ENCODE peak calls at places on chromosome 16, in four cellular contexts. X is fibroblast of lung, M is K562, O is HepG2. D is an unnamed sample.

GRCh38 chr16:22213236-22213635 is 7.2 kb downstream of the EEF2K start:
- DNase-seq in O (no peak), M (no peak), X (no peak), D (no peak)

GRCh38 chr16:27067138-27067537 is 411 bp downstream of the C16orf82 start:
- DNase-seq in O (no peak), M (no peak), X (peak), D (no peak)

GRCh38 chr16:27355610-27356009 is 41.8 kb downstream of the IL4R start:
- DNase-seq in O (peak), M (peak), X (peak), D (no peak)

GRCh38 chr16:75931970-75932369 is 205.7 kb upstream of the CPHXL start:
- DNase-seq in M (no peak), O (no peak), X (no peak), D (no peak)

GRCh38 chr16:17138801-17139200 is 332.0 kb downstream of the XYLT1 start:
- DNase-seq in M (peak), O (no peak), X (peak), D (no peak)

GRCh38 chr16:15502041-15502725 is 67.8 kb downstream of the BMERB1 start:
- DNase-seq in X (peak), O (peak), M (peak), D (peak)

GRCh38 chr16:9364721-9365693 is 273.6 kb downstream of the HAPSTR1 start:
- DNase-seq in X (no peak), M (no peak), O (peak), D (no peak)

GRCh38 chr16:29877266-29877961 is 14.4 kb upstream of the CDIPT start:
- DNase-seq in M (peak), O (no peak), X (peak), D (peak)

GRCh38 chr16:81661082-81661481 is 118.0 kb upstream of the PLCG2 start:
- DNase-seq in O (no peak), M (no peak), X (no peak), D (peak)

GRCh38 chr16:76278086-76278485 is 885 bp downstream of the CNTNAP4 start:
- DNase-seq in M (no peak), X (no peak), O (no peak), D (no peak)

GRCh38 chr16:26247063-26247462 is 555.3 kb downstream of the HS3ST4 start:
- DNase-seq in O (no peak), M (no peak), X (no peak), D (no peak)

GRCh38 chr16:27624154-27625049 is 74.5 kb downstream of the KATNIP start:
- DNase-seq in M (no peak), O (peak), X (no peak), D (no peak)

GRCh38 chr16:80174416-80174815 is 366.4 kb upstream of the DYNLRB2 start:
- DNase-seq in X (peak), O (peak), M (no peak), D (peak)

GRCh38 chr16:23704772-23705516 is 8.1 kb downstream of the ERN2 start:
- DNase-seq in M (no peak), O (no peak), X (no peak), D (no peak)

GRCh38 chr16:23706439-23706838 is 6.6 kb downstream of the ERN2 start:
- DNase-seq in X (no peak), M (no peak), O (no peak), D (no peak)

GRCh38 chr16:23702951-23703350 is 10.1 kb downstream of the ERN2 start:
- DNase-seq in O (no peak), X (no peak), M (no peak), D (no peak)

GRCh38 chr16:23709536-23709935 is 3.5 kb downstream of the ERN2 start:
- DNase-seq in O (no peak), M (no peak), X (no peak), D (no peak)

GRCh38 chr16:23705517-23705902 is 7.5 kb downstream of the ERN2 start:
- DNase-seq in X (no peak), M (no peak), O (no peak), D (no peak)
- H3K9ac ChIP-seq in X (no peak), M (no peak), O (no peak), D (no peak)

GRCh38 chr16:31459722-31460581 is 651 bp downstream of the ARMC5 start:
- DNase-seq in O (peak), X (peak), M (peak), D (peak)

GRCh38 chr16:31460582-31461002 is 1.3 kb downstream of the ARMC5 start:
- DNase-seq in O (peak), M (peak), X (peak), D (peak)

GRCh38 chr16:31458835-31459721 is at the start of gene ARMC5:
- DNase-seq in X (peak), M (peak), O (peak), D (peak)

GRCh38 chr16:31456988-31457360 is 2.3 kb upstream of the ARMC5 start:
- DNase-seq in M (no peak), O (no peak), X (no peak), D (no peak)

DNA sequence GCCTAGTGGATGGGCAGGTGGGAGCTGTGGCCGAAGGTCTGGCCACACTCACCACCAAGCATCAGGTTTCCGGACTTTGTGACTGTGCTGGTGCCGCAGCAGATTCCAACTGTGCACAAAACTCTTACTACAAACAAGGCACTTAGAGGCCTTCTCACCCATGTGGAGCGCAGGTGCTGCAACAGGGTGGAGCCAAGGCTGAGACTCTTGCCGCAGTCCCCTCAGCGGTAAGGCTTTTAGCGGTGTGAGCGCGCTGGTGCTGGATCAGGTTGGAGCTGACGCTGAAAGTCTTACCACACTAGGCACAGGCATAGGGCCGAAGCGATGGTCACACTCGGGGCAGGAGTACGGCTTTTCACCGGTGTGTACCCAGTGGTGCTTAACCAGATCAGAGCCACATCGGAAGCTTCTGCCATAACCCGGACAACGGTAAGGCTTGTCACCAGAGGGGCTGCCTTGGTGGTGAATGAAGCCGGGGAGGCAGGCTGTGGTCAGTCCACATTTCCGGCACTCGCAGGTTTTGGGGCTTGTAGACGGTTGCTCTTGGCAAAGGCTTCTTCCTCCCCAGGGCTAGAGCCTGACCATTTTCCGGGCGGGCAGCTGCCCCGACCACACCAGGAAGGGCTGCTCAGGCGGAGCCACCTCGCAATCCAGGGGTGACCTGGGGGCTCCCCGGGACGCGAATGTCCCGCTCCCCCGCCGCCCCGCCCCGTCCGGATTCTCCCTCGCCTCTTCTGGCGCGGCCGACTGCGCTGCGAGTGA is 1.0 kb upstream of the ARMC5 start:
- DNase-seq in X (no peak), O (peak), M (peak), D (peak)
- TF ChIP-seq CTCF in X (no peak), O (peak), M (peak), D (peak)

DNA sequence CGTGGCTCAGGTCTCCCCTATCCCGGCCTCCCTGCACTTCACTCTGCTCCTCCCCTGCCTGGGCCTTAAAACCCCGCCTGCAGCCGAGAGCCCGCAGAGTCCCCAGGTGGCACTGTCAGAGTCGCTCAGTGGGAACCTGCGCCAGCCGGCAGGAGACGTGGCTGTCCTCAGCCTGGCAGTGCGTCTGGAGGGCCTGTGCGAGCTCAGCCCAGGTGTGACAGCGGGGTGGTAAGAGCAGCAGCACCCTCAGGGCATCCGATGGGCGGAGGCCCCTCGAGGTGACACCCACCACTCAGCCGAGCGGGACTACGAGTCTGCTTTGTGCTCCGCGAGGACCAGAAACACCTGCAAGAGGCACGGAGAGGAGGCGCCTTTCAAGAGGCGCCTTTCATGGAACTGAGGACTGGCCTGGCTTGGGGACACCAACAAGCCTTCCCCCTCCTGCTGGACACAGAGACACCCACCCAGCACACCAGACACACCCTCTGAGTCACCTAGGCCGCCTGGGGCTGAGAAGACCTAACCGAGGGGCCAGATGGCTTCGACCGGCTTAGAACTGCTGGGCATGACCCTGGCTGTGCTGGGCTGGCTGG is at the start of gene CLDN9:
- DNase-seq in O (no peak), M (peak), X (no peak), D (no peak)
- TF ChIP-seq EZH2 in O (no peak), M (no peak), X (no peak), D (no peak)

DNA sequence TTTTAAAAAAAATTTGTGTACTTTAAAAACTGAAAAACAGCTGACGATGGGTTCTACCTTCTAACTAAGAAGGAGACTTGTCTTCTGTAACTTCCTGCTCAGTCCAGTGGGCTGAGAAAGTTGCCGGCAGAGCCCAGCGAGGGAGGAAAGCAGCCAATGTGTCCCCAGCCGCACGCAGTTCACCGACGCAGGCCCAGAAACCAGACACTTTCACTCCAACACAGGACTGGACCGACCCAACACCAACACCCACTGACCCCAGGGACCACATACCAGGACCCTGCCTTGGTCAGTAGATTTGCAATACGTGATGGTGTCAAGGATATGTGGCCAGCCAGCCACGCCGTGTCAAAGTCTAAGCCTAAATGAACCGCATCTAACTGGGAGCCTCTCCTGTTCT is 25.5 kb downstream of the TRAP1 start:
- DNase-seq in O (no peak), M (no peak), X (no peak), D (no peak)
- H3K9ac ChIP-seq in O (no peak), M (no peak), X (no peak), D (no peak)

DNA sequence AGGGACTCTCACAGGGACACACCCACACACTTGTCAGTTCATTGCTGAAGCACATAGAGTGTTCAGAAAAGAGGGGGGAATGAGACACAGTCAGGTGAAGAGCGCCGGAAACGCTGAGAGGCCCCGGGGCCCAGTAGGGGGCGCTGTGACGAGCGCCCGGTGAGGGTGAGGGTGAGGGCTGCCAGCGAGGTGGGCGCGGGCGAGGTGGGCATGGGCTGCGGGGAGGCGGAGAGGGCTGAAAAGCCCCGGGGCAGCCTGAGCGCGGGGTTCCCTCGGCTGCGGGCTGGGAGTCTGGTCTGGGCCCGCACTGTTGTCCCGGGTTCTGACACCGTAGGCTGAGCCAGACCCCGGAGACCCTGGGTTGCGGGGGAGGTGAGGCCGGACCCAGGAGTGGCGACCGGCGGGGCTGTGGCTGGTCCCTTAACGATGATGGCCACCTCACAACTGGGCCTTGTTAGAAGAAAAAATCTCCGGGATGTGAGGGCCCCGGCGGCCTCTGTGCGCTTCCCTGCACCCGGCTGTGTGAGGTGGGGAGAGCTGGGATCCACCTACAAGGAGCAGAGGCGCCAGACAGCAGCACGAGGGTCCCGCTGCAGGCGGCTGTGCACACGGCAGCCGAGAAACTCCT is 91.4 kb downstream of the C16orf78 start:
- DNase-seq in O (no peak), M (peak), X (no peak), D (no peak)
- TF ChIP-seq CTCF in O (peak), M (peak), X (no peak), D (no peak)

DNA sequence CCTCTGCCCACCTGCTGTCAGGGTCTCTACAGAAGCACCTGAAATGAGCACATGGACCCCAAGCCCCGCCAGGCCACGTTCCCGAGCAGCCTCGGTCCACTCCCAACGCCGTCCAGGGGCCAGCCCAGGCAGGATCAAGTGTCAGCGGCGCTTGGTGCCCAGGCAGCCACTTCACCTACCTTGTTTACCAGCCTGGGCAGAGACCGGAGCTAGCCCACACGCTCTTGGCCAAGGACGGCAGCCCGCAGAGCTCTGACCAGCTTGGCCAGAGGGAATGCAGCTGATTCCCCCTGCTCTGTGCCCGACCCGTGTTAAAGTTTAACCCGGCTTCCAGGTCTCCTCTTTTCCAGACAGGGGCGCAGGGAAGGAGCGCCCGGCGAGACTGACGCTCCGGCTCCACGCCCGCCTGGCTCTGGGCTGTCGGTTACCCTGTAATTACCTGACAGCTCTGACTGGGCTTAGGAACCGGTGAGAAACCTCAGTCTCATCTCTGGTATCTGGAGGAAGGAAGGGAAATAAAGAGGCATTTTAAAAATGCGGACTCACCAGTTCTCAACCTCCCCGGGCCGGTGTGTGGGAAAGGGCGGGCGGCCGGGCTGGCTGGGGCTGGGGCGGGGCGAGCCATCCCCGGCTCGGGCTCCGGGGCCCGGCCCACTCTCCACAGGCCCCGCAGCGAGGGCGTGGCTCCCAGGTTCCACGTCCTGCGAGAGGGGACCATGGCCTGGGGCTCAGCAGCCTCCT is 4.6 kb downstream of the KIFC3 start:
- DNase-seq in X (no peak), O (peak), M (no peak), D (peak)
- TF ChIP-seq EZH2 in X (no peak), O (no peak), M (no peak), D (no peak)

GRCh38 chr16:10877472-10877946 is 507 bp downstream of the CIITA start:
- DNase-seq in X (no peak), O (no peak), M (no peak), D (no peak)

GRCh38 chr16:10878328-10878643 is 1.3 kb downstream of the CIITA start:
- DNase-seq in M (no peak), X (no peak), O (no peak), D (no peak)

GRCh38 chr16:10880609-10881452 is 3.8 kb downstream of the CIITA start:
- DNase-seq in X (no peak), M (no peak), O (no peak), D (no peak)

GRCh38 chr16:10879681-10880589 is 2.9 kb downstream of the CIITA start:
- DNase-seq in M (no peak), O (no peak), X (no peak), D (no peak)

GRCh38 chr16:10878644-10879498 is 1.9 kb downstream of the CIITA start:
- DNase-seq in X (peak), O (no peak), M (no peak), D (peak)
- H3K9ac ChIP-seq in X (peak), O (no peak), M (no peak), D (no peak)

GRCh38 chr16:57995721-57996405 is 4.6 kb downstream of the ZNF319 start:
- DNase-seq in M (no peak), X (no peak), O (no peak), D (no peak)

GRCh38 chr16:57993897-57994296 is 6.6 kb downstream of the ZNF319 start:
- DNase-seq in M (no peak), O (no peak), X (no peak), D (no peak)

GRCh38 chr16:57994361-57994760 is 6.1 kb downstream of the ZNF319 start:
- DNase-seq in X (no peak), M (no peak), O (no peak), D (no peak)

GRCh38 chr16:57993452-57993851 is 7.0 kb downstream of the ZNF319 start:
- DNase-seq in O (no peak), X (no peak), M (no peak), D (peak)

GRCh38 chr16:57994778-57995177 is 5.7 kb downstream of the ZNF319 start:
- DNase-seq in M (peak), X (peak), O (peak), D (peak)
- TF ChIP-seq CTCF in M (peak), X (peak), O (peak), D (peak)

GRCh38 chr16:84239910-84240309 is at the start of gene KCNG4:
- DNase-seq in X (no peak), O (no peak), M (no peak), D (no peak)
- TF ChIP-seq EZH2 in X (peak), O (no peak), M (no peak), D (no peak)